ENCODE peak calls at places on chromosome 5, in four cellular contexts. One of them, this sample, is unnamed. For H3K9me3, the result is how much of the 10 kb centered on the place peaks cover.

GRCh38 chr5:424259-425110 is 18.5 kb upstream of the EXOC3 start:
- DNase-seq in stomach: no peak
- DNase-seq in Panc1: no peak
- DNase-seq in breast epithelium: no peak
- DNase-seq in this sample: no peak

GRCh38 chr5:158074992-158075769 is 216.2 kb upstream of the CLINT1 start:
- DNase-seq in stomach: peak
- DNase-seq in Panc1: peak
- DNase-seq in breast epithelium: peak
- DNase-seq in this sample: peak

GRCh38 chr5:179504191-179504590 is 46.2 kb upstream of the RUFY1 start:
- DNase-seq in stomach: no peak
- DNase-seq in Panc1: no peak
- DNase-seq in breast epithelium: no peak
- DNase-seq in this sample: no peak

GRCh38 chr5:40991168-40991980 is 79.8 kb downstream of the MROH2B start:
- DNase-seq in stomach: peak
- DNase-seq in Panc1: no peak
- DNase-seq in breast epithelium: peak
- DNase-seq in this sample: no peak

GRCh38 chr5:1851290-1851934 is 31.3 kb downstream of the IRX4 start:
- DNase-seq in stomach: no peak
- DNase-seq in Panc1: no peak
- DNase-seq in breast epithelium: no peak
- DNase-seq in this sample: no peak

GRCh38 chr5:142984525-142984924 is 214.3 kb downstream of the ARHGAP26 start:
- DNase-seq in stomach: no peak
- DNase-seq in Panc1: no peak
- DNase-seq in breast epithelium: no peak
- DNase-seq in this sample: no peak

GRCh38 chr5:159139787-159140186 is 40.1 kb upstream of the EBF1 start:
- DNase-seq in stomach: no peak
- DNase-seq in Panc1: no peak
- DNase-seq in breast epithelium: no peak
- DNase-seq in this sample: no peak

GRCh38 chr5:157026789-157027424 is 32.0 kb downstream of the HAVCR1 start:
- DNase-seq in stomach: no peak
- DNase-seq in Panc1: peak
- DNase-seq in breast epithelium: no peak
- DNase-seq in this sample: no peak

GRCh38 chr5:110258460-110258859 is 468.0 kb downstream of the TMEM232 start:
- DNase-seq in stomach: no peak
- DNase-seq in Panc1: no peak
- DNase-seq in breast epithelium: no peak
- DNase-seq in this sample: no peak

GRCh38 chr5:116571568-116572321 is 2.9 kb downstream of the SEMA6A start:
- DNase-seq in stomach: no peak
- DNase-seq in Panc1: no peak
- DNase-seq in breast epithelium: no peak
- DNase-seq in this sample: no peak

GRCh38 chr5:93322970-93323369 is 258.0 kb downstream of the NR2F1-AS1 start:
- DNase-seq in stomach: no peak
- DNase-seq in Panc1: no peak
- DNase-seq in breast epithelium: no peak
- DNase-seq in this sample: no peak

GRCh38 chr5:104363567-104363966 is 801.0 kb upstream of the NUDT12 start:
- DNase-seq in stomach: no peak
- DNase-seq in Panc1: no peak
- DNase-seq in breast epithelium: no peak
- DNase-seq in this sample: no peak

GRCh38 chr5:158979290-158979689 is 120.4 kb downstream of the EBF1 start:
- DNase-seq in stomach: no peak
- DNase-seq in Panc1: no peak
- DNase-seq in breast epithelium: no peak
- DNase-seq in this sample: no peak

GRCh38 chr5:142600611-142601360 is 85.1 kb downstream of the FGF1 start:
- DNase-seq in stomach: peak
- DNase-seq in Panc1: no peak
- DNase-seq in breast epithelium: peak
- DNase-seq in this sample: no peak

GRCh38 chr5:122810405-122810804 is 35.0 kb upstream of the SNX24 start:
- DNase-seq in stomach: no peak
- DNase-seq in Panc1: no peak
- DNase-seq in breast epithelium: no peak
- DNase-seq in this sample: no peak

GRCh38 chr5:141383345-141383744 is 803 bp downstream of the PCDHGA7 start:
- DNase-seq in stomach: no peak
- DNase-seq in Panc1: no peak
- DNase-seq in breast epithelium: no peak
- DNase-seq in this sample: no peak
- H3K9me3 ChIP-seq in stomach: half or more
- H3K9me3 ChIP-seq in Panc1: under half
- H3K9me3 ChIP-seq in breast epithelium: half or more
- H3K9me3 ChIP-seq in this sample: under half

GRCh38 chr5:43037929-43038510 is 2.1 kb downstream of the ANXA2R start:
- DNase-seq in stomach: no peak
- DNase-seq in Panc1: peak
- DNase-seq in breast epithelium: no peak
- DNase-seq in this sample: no peak
- TF ChIP-seq POLR2AphosphoS5 in stomach: no peak
- TF ChIP-seq POLR2AphosphoS5 in Panc1: peak
- TF ChIP-seq POLR2AphosphoS5 in breast epithelium: no peak
- TF ChIP-seq POLR2AphosphoS5 in this sample: no peak

DNA sequence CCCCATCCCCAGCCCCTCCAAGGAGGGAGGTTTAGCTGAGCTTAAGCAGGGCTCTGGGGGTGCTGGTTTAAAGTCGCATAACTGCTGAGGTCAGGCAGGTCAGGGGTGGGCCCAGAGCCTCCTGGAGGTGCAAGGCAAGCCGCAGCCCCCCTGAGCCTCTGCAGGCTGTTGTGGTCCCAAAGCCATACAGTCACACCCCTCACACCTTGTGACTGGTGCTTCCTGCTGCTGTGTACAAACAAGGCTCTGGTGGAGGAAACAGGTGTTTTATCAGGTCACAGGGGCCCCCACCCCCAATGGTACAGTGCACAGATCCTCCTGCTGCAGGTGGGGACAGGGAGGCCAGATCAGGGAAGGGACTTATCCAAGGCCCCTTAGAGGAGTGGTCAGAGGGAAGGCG is 8.0 kb downstream of the TCF7 start:
- DNase-seq in stomach: peak
- DNase-seq in Panc1: no peak
- DNase-seq in breast epithelium: no peak
- DNase-seq in this sample: no peak
- H3K4me3 ChIP-seq in stomach: no peak
- H3K4me3 ChIP-seq in Panc1: no peak
- H3K4me3 ChIP-seq in breast epithelium: no peak
- H3K4me3 ChIP-seq in this sample: no peak

DNA sequence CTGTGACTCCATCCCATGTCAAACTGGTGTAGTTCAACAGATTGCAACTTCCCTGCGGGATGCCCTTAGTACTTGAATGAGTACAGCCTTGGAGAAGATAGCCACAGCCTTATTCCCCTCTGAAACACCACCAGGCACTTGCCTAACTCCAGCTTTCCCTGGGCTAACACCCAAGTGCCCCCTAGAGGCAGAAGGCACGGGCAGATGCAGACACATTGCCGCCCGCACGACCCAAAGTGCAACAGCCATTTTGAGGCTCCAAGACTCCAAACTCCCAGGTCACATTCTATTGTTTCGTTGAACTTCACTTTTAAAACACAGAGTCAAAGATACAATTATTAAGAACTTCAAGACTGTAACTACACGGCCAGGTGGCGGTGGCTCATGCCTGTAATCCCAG is 163.6 kb upstream of the CDH6 start:
- DNase-seq in stomach: no peak
- DNase-seq in Panc1: no peak
- DNase-seq in breast epithelium: no peak
- DNase-seq in this sample: no peak
- H3K9me3 ChIP-seq in stomach: under half
- H3K9me3 ChIP-seq in Panc1: under half
- H3K9me3 ChIP-seq in breast epithelium: under half
- H3K9me3 ChIP-seq in this sample: under half

DNA sequence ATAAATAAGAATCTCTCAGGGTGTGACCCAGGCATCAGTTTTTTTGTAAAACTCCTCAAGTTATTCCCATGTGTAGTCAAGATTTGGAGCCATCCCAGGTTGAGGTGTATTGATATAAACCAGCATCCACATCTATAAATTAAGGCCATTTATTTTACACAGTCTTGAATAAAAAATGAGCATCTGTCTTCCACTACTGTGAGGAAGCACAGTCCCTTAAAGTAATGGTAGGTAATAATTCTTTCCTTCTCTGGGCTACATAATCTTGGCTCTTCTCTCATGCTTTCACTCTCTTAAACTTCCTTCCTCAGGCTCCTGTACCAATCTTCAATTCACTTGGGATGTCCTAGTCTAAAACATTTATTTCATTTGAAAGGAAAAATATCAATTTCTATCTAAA is 110.3 kb downstream of the PDE4D start:
- DNase-seq in stomach: no peak
- DNase-seq in Panc1: no peak
- DNase-seq in breast epithelium: no peak
- DNase-seq in this sample: no peak
- TF ChIP-seq POLR2AphosphoS5 in stomach: no peak
- TF ChIP-seq POLR2AphosphoS5 in Panc1: no peak
- TF ChIP-seq POLR2AphosphoS5 in breast epithelium: no peak
- TF ChIP-seq POLR2AphosphoS5 in this sample: no peak

GRCh38 chr5:155872801-155873200 is 454.2 kb upstream of the SGCD start:
- DNase-seq in stomach: no peak
- DNase-seq in Panc1: no peak
- DNase-seq in breast epithelium: no peak
- DNase-seq in this sample: no peak
- H3K4me3 ChIP-seq in stomach: no peak
- H3K4me3 ChIP-seq in Panc1: no peak
- H3K4me3 ChIP-seq in breast epithelium: no peak
- H3K4me3 ChIP-seq in this sample: no peak

This sample was measured in SK-N-MC.